ENCODE peak calls at places on chromosomes 16 and 17, in five cellular contexts. U is prostate gland, K is A549, J is breast epithelium, F is K562. S is an unnamed sample.

GRCh38 chr16:49453983-49454382 is 80.4 kb downstream of the C16orf78 start:
- DNase-seq in U (no peak), F (peak; percentile 18), J (no peak), K (no peak), S (no peak)

GRCh38 chr16:47359478-47359877 is 101.4 kb downstream of the ITFG1 start:
- DNase-seq in F (peak; percentile 8), U (no peak), K (no peak), J (no peak), S (no peak)

GRCh38 chr17:67218385-67218950 is 26.5 kb downstream of the HELZ start:
- DNase-seq in F (no peak), J (no peak), K (no peak), U (no peak), S (no peak)

GRCh38 chr16:68508641-68509240 is 30.4 kb upstream of the ZFP90 start:
- DNase-seq in K (no peak), F (no peak), U (no peak), J (no peak), S (no peak)

GRCh38 chr17:47669060-47669459 is 19.3 kb downstream of the KPNB1 start:
- DNase-seq in U (no peak), F (no peak), K (no peak), J (no peak), S (no peak)

GRCh38 chr17:72502940-72503341 is 382.1 kb downstream of the SOX9 start:
- DNase-seq in F (no peak), K (no peak), U (no peak), J (no peak), S (no peak)

GRCh38 chr16:2009791-2010510 is at the start of gene ZNF598:
- DNase-seq in K (peak; percentile 84), F (peak; percentile 91), U (peak; percentile 74), J (peak; percentile 74), S (peak; percentile 61)

GRCh38 chr17:61756561-61756960 is 106.8 kb downstream of the BRIP1 start:
- DNase-seq in J (no peak), F (no peak), K (no peak), U (no peak), S (no peak)

GRCh38 chr16:54194008-54194731 is 92.4 kb downstream of the IRX3 start:
- DNase-seq in U (peak; percentile 76), F (no peak), J (peak; percentile 89), K (no peak), S (peak; percentile 78)

GRCh38 chr17:48247603-48248002 is 140.0 kb downstream of the SNX11 start:
- DNase-seq in U (no peak), J (no peak), F (no peak), K (no peak), S (no peak)

GRCh38 chr17:72462814-72463213 is 342.0 kb downstream of the SOX9 start:
- DNase-seq in J (no peak), U (no peak), F (no peak), K (no peak), S (no peak)

GRCh38 chr17:71170070-71170469 is 950.8 kb upstream of the SOX9 start:
- DNase-seq in F (no peak), U (no peak), K (no peak), J (no peak), S (no peak)

GRCh38 chr16:80614908-80615696 is 74.3 kb downstream of the DYNLRB2 start:
- DNase-seq in U (no peak), K (peak; percentile 53), F (no peak), J (no peak), S (no peak)

GRCh38 chr16:84246679-84247077 is 6.9 kb upstream of the KCNG4 start:
- DNase-seq in J (no peak), F (peak; percentile 32), K (no peak), U (no peak), S (no peak)

GRCh38 chr16:1584926-1585487 is 26.9 kb downstream of the IFT140 start:
- DNase-seq in K (no peak), F (no peak), J (no peak), U (no peak), S (no peak)

GRCh38 chr16:48592839-48593429 is 17.0 kb downstream of the N4BP1 start:
- DNase-seq in F (no peak), U (no peak), K (no peak), J (no peak), S (no peak)

GRCh38 chr16:81516478-81517149 is 72.0 kb downstream of the CMIP start:
- DNase-seq in J (peak; percentile 30), U (no peak), K (no peak), F (no peak), S (no peak)

GRCh38 chr17:61310611-61311010 is 89.0 kb upstream of the TBX2 start:
- DNase-seq in J (no peak), F (no peak), K (no peak), U (no peak), S (no peak)

GRCh38 chr17:45009676-45010467 is 41.6 kb downstream of the DCAKD start:
- DNase-seq in K (no peak), J (no peak), F (no peak), U (no peak), S (no peak)

GRCh38 chr16:58459344-58460218 is 40.4 kb upstream of the NDRG4 start:
- DNase-seq in K (peak; percentile 68), J (no peak), F (peak; percentile 45), U (no peak), S (no peak)

GRCh38 chr17:16286947-16287562 is 66.2 kb downstream of the CENPV start:
- DNase-seq in U (no peak), J (no peak), F (peak; percentile 27), K (no peak), S (no peak)

GRCh38 chr17:12070561-12070960 is 49.9 kb downstream of the MAP2K4 start:
- DNase-seq in F (no peak), U (no peak), J (no peak), K (no peak), S (no peak)

GRCh38 chr17:50955667-50956120 is 89.5 kb upstream of the TOB1 start:
- DNase-seq in U (no peak), F (no peak), K (no peak), J (no peak), S (no peak)
- TF ChIP-seq POLR2A in U (no peak), F (no peak), K (no peak), J (no peak), S (no peak)

GRCh38 chr17:28477928-28478327 is 4.5 kb downstream of the SLC13A2 start:
- DNase-seq in U (no peak), J (no peak), K (no peak), F (no peak), S (no peak)

GRCh38 chr17:28481081-28481571 is 7.7 kb downstream of the SLC13A2 start:
- DNase-seq in F (no peak), U (no peak), K (no peak), J (no peak), S (no peak)

GRCh38 chr17:28480278-28480677 is 6.8 kb downstream of the SLC13A2 start:
- DNase-seq in K (no peak), J (no peak), U (no peak), F (no peak), S (no peak)

GRCh38 chr17:28476076-28476475 is 2.6 kb downstream of the SLC13A2 start:
- DNase-seq in U (no peak), F (no peak), J (peak; percentile 9), K (no peak), S (no peak)

GRCh38 chr17:28478940-28479615 is 5.6 kb downstream of the SLC13A2 start:
- DNase-seq in K (no peak), U (no peak), F (no peak), J (no peak), S (no peak)
- H3K27ac ChIP-seq in K (no peak overlapping the region), U (no peak overlapping the region), F (no peak overlapping the region), J (no peak overlapping the region), S (no peak overlapping the region)

DNA sequence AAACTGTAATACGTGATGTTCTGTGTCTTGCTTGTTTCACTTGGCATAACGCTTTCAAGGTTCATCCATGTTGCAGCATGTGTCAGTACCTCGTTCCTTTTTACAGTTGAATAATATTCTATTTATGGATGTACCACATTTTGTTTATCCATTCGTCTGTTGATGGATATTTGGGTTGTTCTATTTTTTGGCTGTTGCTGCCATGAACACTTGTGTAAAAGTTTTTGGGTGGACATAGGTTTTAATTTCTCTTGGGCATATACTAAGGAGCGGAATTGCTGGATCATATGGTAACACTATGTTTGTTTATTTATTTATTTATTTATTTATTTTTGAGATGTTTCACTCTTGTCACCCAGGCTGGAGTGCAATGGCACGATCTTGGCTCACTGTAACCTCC is 137.0 kb downstream of the MSI2 start:
- DNase-seq in F (no peak), J (no peak), K (no peak), U (no peak), S (no peak)
- H3K9me3 ChIP-seq in F (no peaks in the 10 kb centered on the region), J (peaks cover 17% of the 10 kb centered on the region), K (peaks cover 16% of the 10 kb centered on the region), U (no peaks in the 10 kb centered on the region), S (no peaks in the 10 kb centered on the region)

DNA sequence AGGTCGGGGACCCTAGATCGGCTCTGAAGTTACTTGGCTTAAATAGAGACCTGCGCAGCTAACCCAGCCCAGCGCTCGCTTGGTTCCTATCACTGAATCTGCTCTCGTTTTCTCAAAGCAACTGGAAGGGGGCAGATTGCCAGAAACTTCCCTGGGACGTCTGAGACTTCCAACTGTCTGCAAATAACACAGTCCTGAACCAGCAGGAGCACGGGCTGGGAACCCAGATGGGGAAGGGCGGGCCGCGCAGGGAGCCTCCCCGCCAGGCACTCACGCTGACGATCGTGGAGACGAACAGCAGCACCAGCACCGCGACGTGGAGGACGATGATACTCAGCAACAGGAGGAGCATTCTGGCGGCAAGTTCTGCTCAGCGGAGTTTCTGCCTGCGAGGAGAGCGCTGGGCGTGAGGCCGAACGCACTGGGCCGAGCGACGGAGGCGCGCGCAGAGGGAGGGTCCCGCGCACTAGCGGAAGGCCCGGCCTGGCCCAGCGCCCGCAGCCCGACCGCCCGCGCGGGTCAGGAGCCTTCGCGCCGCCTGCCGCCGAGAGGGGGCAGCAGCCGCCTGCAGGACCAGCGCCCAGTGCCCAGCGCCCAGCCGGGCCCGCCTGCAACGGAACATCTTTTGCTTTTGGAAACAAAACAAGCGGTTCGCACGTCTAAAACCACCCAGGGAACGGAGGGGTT is 4.6 kb downstream of the PMP22 start:
- DNase-seq in U (peak; percentile 71), F (peak; percentile 81), J (peak; percentile 88), K (peak; percentile 83), S (peak; percentile 84)
- TF ChIP-seq POLR2A in U (peak; percentile 23), F (peak; percentile 52), J (no peak), K (peak; percentile 70), S (peak; percentile 53)

DNA sequence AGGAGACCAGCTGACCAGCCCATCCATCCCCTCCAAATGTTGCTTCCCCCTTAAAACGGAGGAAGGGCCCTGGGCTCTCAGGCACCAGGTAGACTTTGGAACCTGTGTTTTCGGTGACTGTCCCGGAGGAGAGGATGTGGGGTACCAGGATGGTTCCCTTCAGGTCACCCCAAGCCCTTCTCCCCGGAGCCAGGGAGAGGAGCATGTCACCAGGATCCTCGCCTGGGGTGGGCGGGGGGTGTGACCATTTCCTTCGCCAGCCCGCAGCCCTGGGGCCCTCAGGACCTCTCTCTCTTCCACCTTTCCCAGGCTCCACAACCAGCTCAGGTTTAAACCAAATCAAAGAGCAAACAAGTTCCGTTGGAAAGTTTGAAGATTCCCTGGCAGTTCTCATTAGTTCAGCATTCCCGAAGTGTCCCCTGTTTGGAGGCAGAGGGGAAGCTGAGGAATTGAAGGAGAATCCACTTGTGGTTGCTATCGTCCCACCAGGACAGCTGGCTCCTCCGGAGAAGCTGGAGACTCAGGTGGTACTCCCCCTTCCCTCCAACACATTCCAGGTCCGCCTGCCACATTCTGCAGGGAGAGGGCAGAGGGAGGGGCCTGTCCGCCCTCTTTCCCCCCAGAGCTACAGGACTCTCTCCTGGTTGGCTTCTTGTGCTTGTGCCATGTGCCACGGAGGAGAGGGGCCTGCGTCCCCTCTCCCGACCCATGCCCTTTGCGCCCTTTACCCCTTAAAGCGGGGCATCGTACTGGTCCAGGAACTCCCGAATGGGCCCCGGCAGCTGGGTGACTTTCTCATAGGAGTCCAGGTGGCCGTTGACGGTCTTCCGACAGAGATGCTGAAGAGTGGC is 2.0 kb downstream of the SOCS3 start:
- DNase-seq in F (no peak), U (no peak), J (no peak), K (no peak), S (no peak)
- H3K27ac ChIP-seq in F (peak overlapping the region; percentile 17), U (peak overlapping the region; percentile 82), J (peak overlapping the region; percentile 91), K (peak overlapping the region; percentile 93), S (peak overlapping the region; percentile 66)